ENCODE peak calls at places on chromosome 1, in nine cellular contexts. One of them, this sample, is unnamed.

GRCh38 chr1:36354486-36354885 is 31.0 kb upstream of the EVA1B start:
- DNase-seq in Ammon's horn: no peak
- DNase-seq in stimulated activated CD4-positive, alpha-beta T cell treated with anti-CD3 and anti-CD28 coated beads, Interleukin-4, amount 100 ng/mL, for 4 hours: no peak
- DNase-seq in Caki2: no peak
- DNase-seq in stimulated activated naive CD8-positive, alpha-beta T cell treated with anti-CD3 and anti-CD28 coated beads, Interleukin-15, amount 100 ng/mL, for 72 hours: no peak
- DNase-seq in posterior vena cava: no peak
- DNase-seq in NCI-H2171 treated with DMSO at 0.1 percent for 48 hours: no peak
- DNase-seq in activated CD4-positive, alpha-beta T cell treated with anti-CD3 and anti-CD28 coated beads, Interleukin-2, amount 50 U/mL, for 24 hours: no peak
- DNase-seq in T47D: no peak
- DNase-seq in this sample: no peak

GRCh38 chr1:187261637-187262036 is 432.9 kb downstream of the PLA2G4A start:
- DNase-seq in Ammon's horn: peak; percentile 54
- DNase-seq in stimulated activated CD4-positive, alpha-beta T cell treated with anti-CD3 and anti-CD28 coated beads, Interleukin-4, amount 100 ng/mL, for 4 hours: no peak
- DNase-seq in Caki2: no peak
- DNase-seq in T47D: no peak
- DNase-seq in posterior vena cava: no peak
- DNase-seq in activated CD4-positive, alpha-beta T cell treated with anti-CD3 and anti-CD28 coated beads, Interleukin-2, amount 50 U/mL, for 24 hours: no peak
- DNase-seq in stimulated activated naive CD8-positive, alpha-beta T cell treated with anti-CD3 and anti-CD28 coated beads, Interleukin-15, amount 100 ng/mL, for 72 hours: no peak
- DNase-seq in NCI-H2171 treated with DMSO at 0.1 percent for 48 hours: peak; percentile 25
- DNase-seq in this sample: no peak

GRCh38 chr1:6960291-6960758 is 175.1 kb downstream of the CAMTA1 start:
- DNase-seq in NCI-H2171 treated with DMSO at 0.1 percent for 48 hours: peak; percentile 47
- DNase-seq in activated CD4-positive, alpha-beta T cell treated with anti-CD3 and anti-CD28 coated beads, Interleukin-2, amount 50 U/mL, for 24 hours: no peak
- DNase-seq in posterior vena cava: no peak
- DNase-seq in stimulated activated CD4-positive, alpha-beta T cell treated with anti-CD3 and anti-CD28 coated beads, Interleukin-4, amount 100 ng/mL, for 4 hours: no peak
- DNase-seq in Caki2: no peak
- DNase-seq in T47D: no peak
- DNase-seq in Ammon's horn: no peak
- DNase-seq in stimulated activated naive CD8-positive, alpha-beta T cell treated with anti-CD3 and anti-CD28 coated beads, Interleukin-15, amount 100 ng/mL, for 72 hours: no peak
- DNase-seq in this sample: peak; percentile 68

GRCh38 chr1:45643978-45644377 is 20.1 kb upstream of the CCDC17 start:
- DNase-seq in activated CD4-positive, alpha-beta T cell treated with anti-CD3 and anti-CD28 coated beads, Interleukin-2, amount 50 U/mL, for 24 hours: no peak
- DNase-seq in Caki2: peak; percentile 47
- DNase-seq in NCI-H2171 treated with DMSO at 0.1 percent for 48 hours: no peak
- DNase-seq in stimulated activated naive CD8-positive, alpha-beta T cell treated with anti-CD3 and anti-CD28 coated beads, Interleukin-15, amount 100 ng/mL, for 72 hours: no peak
- DNase-seq in stimulated activated CD4-positive, alpha-beta T cell treated with anti-CD3 and anti-CD28 coated beads, Interleukin-4, amount 100 ng/mL, for 4 hours: no peak
- DNase-seq in Ammon's horn: no peak
- DNase-seq in posterior vena cava: no peak
- DNase-seq in T47D: peak; percentile 55
- DNase-seq in this sample: no peak

GRCh38 chr1:20896824-20897223 is 109.7 kb upstream of the HP1BP3 start:
- DNase-seq in stimulated activated CD4-positive, alpha-beta T cell treated with anti-CD3 and anti-CD28 coated beads, Interleukin-4, amount 100 ng/mL, for 4 hours: no peak
- DNase-seq in NCI-H2171 treated with DMSO at 0.1 percent for 48 hours: no peak
- DNase-seq in Caki2: peak; percentile 52
- DNase-seq in posterior vena cava: no peak
- DNase-seq in stimulated activated naive CD8-positive, alpha-beta T cell treated with anti-CD3 and anti-CD28 coated beads, Interleukin-15, amount 100 ng/mL, for 72 hours: no peak
- DNase-seq in activated CD4-positive, alpha-beta T cell treated with anti-CD3 and anti-CD28 coated beads, Interleukin-2, amount 50 U/mL, for 24 hours: no peak
- DNase-seq in T47D: no peak
- DNase-seq in Ammon's horn: no peak
- DNase-seq in this sample: peak; percentile 59

GRCh38 chr1:151499930-151500329 is 11.3 kb upstream of the CGN start:
- DNase-seq in Caki2: no peak
- DNase-seq in NCI-H2171 treated with DMSO at 0.1 percent for 48 hours: no peak
- DNase-seq in activated CD4-positive, alpha-beta T cell treated with anti-CD3 and anti-CD28 coated beads, Interleukin-2, amount 50 U/mL, for 24 hours: no peak
- DNase-seq in T47D: no peak
- DNase-seq in posterior vena cava: no peak
- DNase-seq in Ammon's horn: no peak
- DNase-seq in stimulated activated CD4-positive, alpha-beta T cell treated with anti-CD3 and anti-CD28 coated beads, Interleukin-4, amount 100 ng/mL, for 4 hours: no peak
- DNase-seq in stimulated activated naive CD8-positive, alpha-beta T cell treated with anti-CD3 and anti-CD28 coated beads, Interleukin-15, amount 100 ng/mL, for 72 hours: no peak
- DNase-seq in this sample: no peak

GRCh38 chr1:31591425-31592093 is 15.2 kb downstream of the TINAGL1 start:
- DNase-seq in stimulated activated naive CD8-positive, alpha-beta T cell treated with anti-CD3 and anti-CD28 coated beads, Interleukin-15, amount 100 ng/mL, for 72 hours: no peak
- DNase-seq in NCI-H2171 treated with DMSO at 0.1 percent for 48 hours: peak; percentile 36
- DNase-seq in Ammon's horn: no peak
- DNase-seq in stimulated activated CD4-positive, alpha-beta T cell treated with anti-CD3 and anti-CD28 coated beads, Interleukin-4, amount 100 ng/mL, for 4 hours: no peak
- DNase-seq in activated CD4-positive, alpha-beta T cell treated with anti-CD3 and anti-CD28 coated beads, Interleukin-2, amount 50 U/mL, for 24 hours: no peak
- DNase-seq in posterior vena cava: peak; percentile 53
- DNase-seq in Caki2: peak; percentile 71
- DNase-seq in T47D: no peak
- DNase-seq in this sample: peak; percentile 70

GRCh38 chr1:37237948-37238347 is 203.6 kb upstream of the GRIK3 start:
- DNase-seq in NCI-H2171 treated with DMSO at 0.1 percent for 48 hours: no peak
- DNase-seq in stimulated activated CD4-positive, alpha-beta T cell treated with anti-CD3 and anti-CD28 coated beads, Interleukin-4, amount 100 ng/mL, for 4 hours: no peak
- DNase-seq in stimulated activated naive CD8-positive, alpha-beta T cell treated with anti-CD3 and anti-CD28 coated beads, Interleukin-15, amount 100 ng/mL, for 72 hours: no peak
- DNase-seq in Ammon's horn: no peak
- DNase-seq in posterior vena cava: no peak
- DNase-seq in activated CD4-positive, alpha-beta T cell treated with anti-CD3 and anti-CD28 coated beads, Interleukin-2, amount 50 U/mL, for 24 hours: no peak
- DNase-seq in Caki2: no peak
- DNase-seq in T47D: no peak
- DNase-seq in this sample: no peak

GRCh38 chr1:200794506-200795065 is 55.9 kb downstream of the CAMSAP2 start:
- DNase-seq in NCI-H2171 treated with DMSO at 0.1 percent for 48 hours: no peak
- DNase-seq in Ammon's horn: no peak
- DNase-seq in T47D: no peak
- DNase-seq in posterior vena cava: no peak
- DNase-seq in stimulated activated CD4-positive, alpha-beta T cell treated with anti-CD3 and anti-CD28 coated beads, Interleukin-4, amount 100 ng/mL, for 4 hours: no peak
- DNase-seq in activated CD4-positive, alpha-beta T cell treated with anti-CD3 and anti-CD28 coated beads, Interleukin-2, amount 50 U/mL, for 24 hours: no peak
- DNase-seq in stimulated activated naive CD8-positive, alpha-beta T cell treated with anti-CD3 and anti-CD28 coated beads, Interleukin-15, amount 100 ng/mL, for 72 hours: no peak
- DNase-seq in Caki2: no peak
- DNase-seq in this sample: no peak